ENCODE peak calls at places on chromosome 12, in ten cellular contexts. L, Q, V, W, U, D, R, S, B and X are unnamed samples.

GRCh38 chr12:19234171-19234704 is 104.7 kb downstream of the PLEKHA5 start:
- DNase-seq in W (no peak), D (no peak), Q (no peak), S (no peak), R (no peak), V (no peak), U (no peak), L (peak; percentile 31), B (no peak), X (no peak)

GRCh38 chr12:122851820-122852219 is 16.6 kb downstream of the HIP1R start:
- DNase-seq in V (peak; percentile 59), L (no peak), R (peak; percentile 49), Q (no peak), D (peak; percentile 94), W (no peak), U (no peak), B (no peak), S (no peak), X (no peak)

GRCh38 chr12:4355843-4356327 is 23.6 kb downstream of the FGF23 start:
- DNase-seq in B (peak; percentile 16), V (no peak), D (peak; percentile 32), U (no peak), R (no peak), Q (no peak), W (peak; percentile 72), S (peak; percentile 26), L (peak; percentile 62), X (peak; percentile 49)

GRCh38 chr12:130615906-130616305 is 100.2 kb downstream of the RIMBP2 start:
- DNase-seq in L (no peak), R (no peak), D (no peak), B (no peak), S (no peak), Q (no peak), U (no peak), V (no peak), W (no peak), X (no peak)

GRCh38 chr12:132723764-132724140 is 13.1 kb downstream of the PGAM5 start:
- DNase-seq in S (no peak), U (no peak), V (no peak), D (no peak), L (no peak), R (no peak), Q (no peak), W (no peak), B (no peak), X (no peak)

GRCh38 chr12:57008113-57008687 is 1.9 kb upstream of the ZBTB39 start:
- DNase-seq in R (peak; percentile 46), Q (no peak), V (no peak), U (no peak), D (peak; percentile 76), B (peak; percentile 56), W (peak; percentile 75), S (peak; percentile 75), L (peak; percentile 82), X (peak; percentile 65)

GRCh38 chr12:25771062-25771461 is 187.4 kb upstream of the RASSF8 start:
- DNase-seq in W (peak; percentile 16), Q (no peak), R (no peak), V (no peak), D (peak; percentile 17), L (no peak), U (no peak), B (no peak), S (no peak), X (no peak)

GRCh38 chr12:90905691-90906370 is 49.1 kb downstream of the CCER1 start:
- DNase-seq in S (no peak), U (no peak), V (no peak), Q (no peak), B (no peak), D (peak; percentile 47), L (no peak), W (no peak), R (no peak), X (no peak)

GRCh38 chr12:102824218-102824835 is 92.7 kb downstream of the PAH start:
- DNase-seq in L (peak; percentile 55), S (peak; percentile 83), V (no peak), U (peak; percentile 39), W (peak; percentile 9), B (no peak), D (peak; percentile 3), Q (peak; percentile 73), R (no peak), X (no peak)

GRCh38 chr12:77062396-77062795 is 3.0 kb downstream of the E2F7 start:
- DNase-seq in Q (no peak), B (no peak), L (no peak), U (no peak), W (no peak), S (no peak), R (no peak), V (no peak), D (no peak), X (no peak)

GRCh38 chr12:120139958-120140357 is 23.4 kb upstream of the RAB35 start:
- DNase-seq in Q (no peak), W (no peak), R (no peak), S (no peak), B (no peak), V (no peak), U (no peak), L (no peak), D (peak; percentile 23), X (no peak)

GRCh38 chr12:34358198-34358597 is 335.9 kb downstream of the ALG10 start:
- DNase-seq in R (no peak), S (no peak), D (no peak), Q (no peak), B (no peak), U (no peak), L (no peak), W (no peak), V (no peak), X (no peak)

GRCh38 chr12:112928978-112929377 is 9.3 kb upstream of the OAS3 start:
- DNase-seq in L (no peak), B (no peak), U (no peak), S (no peak), Q (no peak), V (no peak), D (no peak), R (no peak), W (peak; percentile 23), X (no peak)

GRCh38 chr12:121830588-121831265 is 26.9 kb downstream of the SETD1B start:
- DNase-seq in V (no peak), B (no peak), S (no peak), W (no peak), R (no peak), D (no peak), L (no peak), U (no peak), Q (no peak), X (no peak)

GRCh38 chr12:113500662-113501435 is 29.2 kb upstream of the LHX5 start:
- DNase-seq in V (no peak), Q (no peak), R (no peak), D (no peak), L (no peak), B (no peak), U (no peak), W (no peak), S (no peak), X (no peak)

GRCh38 chr12:109130755-109131521 is 14.6 kb downstream of the ACACB start:
- DNase-seq in B (no peak), Q (no peak), W (no peak), S (no peak), D (no peak), L (no peak), U (peak; percentile 81), V (no peak), R (no peak), X (no peak)

GRCh38 chr12:71683633-71684032 is 2.2 kb upstream of the TMEM19 start:
- DNase-seq in V (no peak), L (no peak), R (no peak), Q (no peak), B (no peak), S (no peak), D (no peak), W (no peak), U (no peak), X (no peak)

GRCh38 chr12:67651380-67651695 is 2.8 kb downstream of the DYRK2 start:
- DNase-seq in V (no peak), U (no peak), R (peak; percentile 44), B (peak; percentile 52), Q (no peak), D (peak; percentile 49), S (peak; percentile 23), L (peak; percentile 35), W (peak; percentile 50), X (peak; percentile 30)

GRCh38 chr12:96196781-96197180 is 2.6 kb downstream of the ELK3 start:
- DNase-seq in B (no peak), Q (no peak), V (peak; percentile 42), S (no peak), L (no peak), W (no peak), D (peak; percentile 70), U (no peak), R (no peak), X (no peak)
- H3K4me3 ChIP-seq in B (peak overlapping the region; percentile 85), Q (no peak overlapping the region), V (no peak overlapping the region), S (no peak overlapping the region), L (peak overlapping the region; percentile 92), W (no peak overlapping the region), D (peak overlapping the region; percentile 96), U (no peak overlapping the region), R (peak overlapping the region; percentile 94), X (peak overlapping the region; percentile 66)

GRCh38 chr12:104091136-104091535 is 26.8 kb downstream of the HCFC2 start:
- DNase-seq in R (no peak), S (no peak), W (no peak), L (no peak), U (no peak), B (no peak), Q (no peak), V (no peak), D (no peak), X (no peak)
- H3K4me3 ChIP-seq in R (no peak overlapping the region), S (no peak overlapping the region), W (no peak overlapping the region), L (no peak overlapping the region), U (no peak overlapping the region), B (no peak overlapping the region), Q (no peak overlapping the region), V (no peak overlapping the region), D (no peak overlapping the region), X (no peak overlapping the region)

GRCh38 chr12:86838709-86839108 is 582.5 kb upstream of the MGAT4C start:
- DNase-seq in L (peak; percentile 1), W (no peak), Q (no peak), U (no peak), R (no peak), B (no peak), S (peak; percentile 5), D (no peak), V (no peak), X (no peak)

GRCh38 chr12:86837246-86837645 is 581.1 kb upstream of the MGAT4C start:
- DNase-seq in V (no peak), L (no peak), U (no peak), W (no peak), D (no peak), S (no peak), R (no peak), B (no peak), Q (no peak), X (no peak)

GRCh38 chr12:86834217-86834616 is 578.0 kb upstream of the MGAT4C start:
- DNase-seq in R (no peak), W (no peak), Q (no peak), D (peak; percentile 52), S (no peak), V (no peak), L (no peak), U (no peak), B (no peak), X (no peak)

GRCh38 chr12:86838264-86838663 is 582.1 kb upstream of the MGAT4C start:
- DNase-seq in V (no peak), D (no peak), B (no peak), Q (no peak), S (no peak), R (no peak), U (no peak), L (no peak), W (no peak), X (no peak)
- H3K4me3 ChIP-seq in V (no peak overlapping the region), D (no peak overlapping the region), B (no peak overlapping the region), Q (no peak overlapping the region), S (no peak overlapping the region), R (no peak overlapping the region), U (no peak overlapping the region), L (no peak overlapping the region), W (no peak overlapping the region), X (no peak overlapping the region)

GRCh38 chr12:1575799-1576401 is 18.5 kb downstream of the FBXL14 start:
- DNase-seq in Q (no peak), L (peak; percentile 68), W (no peak), B (no peak), R (no peak), U (no peak), D (peak; percentile 66), S (peak; percentile 40), V (peak; percentile 41), X (no peak)
- H3K4me3 ChIP-seq in Q (no peak overlapping the region), L (peak overlapping the region; percentile 20), W (no peak overlapping the region), B (no peak overlapping the region), R (no peak overlapping the region), U (no peak overlapping the region), D (peak overlapping the region; percentile 52), S (no peak overlapping the region), V (peak overlapping the region; percentile 21), X (no peak overlapping the region)